ENCODE peak calls at places on chromosomes 13 and 19, in seven cellular contexts. One of them, this sample, is unnamed.

GRCh38 chr19:1978346-1978894 is 37.1 kb downstream of the BTBD2 start:
- DNase-seq in fibroblast of lung: no peak
- DNase-seq in heart right ventricle: no peak
- DNase-seq in tibial artery: no peak
- DNase-seq in OCI-LY7: no peak
- DNase-seq in breast epithelium: no peak
- DNase-seq in GM13977: no peak
- DNase-seq in this sample: no peak

GRCh38 chr13:114000151-114001040 is 26.5 kb upstream of the C13orf46 start:
- DNase-seq in breast epithelium: no peak
- DNase-seq in fibroblast of lung: no peak
- DNase-seq in GM13977: no peak
- DNase-seq in tibial artery: no peak
- DNase-seq in heart right ventricle: peak; percentile 2
- DNase-seq in OCI-LY7: no peak
- DNase-seq in this sample: no peak

GRCh38 chr19:2714531-2715269 is 6.5 kb downstream of the DIRAS1 start:
- DNase-seq in OCI-LY7: no peak
- DNase-seq in breast epithelium: no peak
- DNase-seq in fibroblast of lung: no peak
- DNase-seq in tibial artery: no peak
- DNase-seq in heart right ventricle: no peak
- DNase-seq in GM13977: no peak
- DNase-seq in this sample: no peak

GRCh38 chr13:99495478-99496321 is 5.6 kb upstream of the TM9SF2 start:
- DNase-seq in breast epithelium: no peak
- DNase-seq in fibroblast of lung: no peak
- DNase-seq in OCI-LY7: no peak
- DNase-seq in heart right ventricle: no peak
- DNase-seq in GM13977: no peak
- DNase-seq in tibial artery: no peak
- DNase-seq in this sample: no peak

GRCh38 chr13:38697628-38698333 is 10.9 kb downstream of the FREM2 start:
- DNase-seq in OCI-LY7: no peak
- DNase-seq in tibial artery: no peak
- DNase-seq in fibroblast of lung: no peak
- DNase-seq in GM13977: no peak
- DNase-seq in heart right ventricle: no peak
- DNase-seq in breast epithelium: no peak
- DNase-seq in this sample: no peak

GRCh38 chr19:41995959-41996797 is 2.1 kb upstream of the ATP1A3 start:
- DNase-seq in breast epithelium: no peak
- DNase-seq in OCI-LY7: peak; percentile 42
- DNase-seq in fibroblast of lung: no peak
- DNase-seq in heart right ventricle: no peak
- DNase-seq in tibial artery: no peak
- DNase-seq in GM13977: peak; percentile 62
- DNase-seq in this sample: no peak

GRCh38 chr13:76791290-76791664 is 94.9 kb downstream of the KCTD12 start:
- DNase-seq in fibroblast of lung: no peak
- DNase-seq in heart right ventricle: no peak
- DNase-seq in breast epithelium: no peak
- DNase-seq in OCI-LY7: no peak
- DNase-seq in GM13977: no peak
- DNase-seq in tibial artery: no peak
- DNase-seq in this sample: no peak

GRCh38 chr19:35029737-35030256 is 473 bp upstream of the SCN1B start:
- DNase-seq in breast epithelium: no peak
- DNase-seq in fibroblast of lung: no peak
- DNase-seq in heart right ventricle: no peak
- DNase-seq in OCI-LY7: no peak
- DNase-seq in GM13977: peak; percentile 60
- DNase-seq in tibial artery: no peak
- DNase-seq in this sample: no peak

GRCh38 chr19:58429745-58430144 is 10.2 kb downstream of the ZNF132 start:
- DNase-seq in heart right ventricle: no peak
- DNase-seq in OCI-LY7: no peak
- DNase-seq in tibial artery: no peak
- DNase-seq in fibroblast of lung: no peak
- DNase-seq in breast epithelium: no peak
- DNase-seq in GM13977: no peak
- DNase-seq in this sample: no peak

GRCh38 chr13:49097374-49097773 is 121.7 kb downstream of the FNDC3A start:
- DNase-seq in fibroblast of lung: peak; percentile 89
- DNase-seq in heart right ventricle: no peak
- DNase-seq in OCI-LY7: no peak
- DNase-seq in GM13977: no peak
- DNase-seq in tibial artery: no peak
- DNase-seq in breast epithelium: no peak
- DNase-seq in this sample: no peak

GRCh38 chr13:20833900-20834679 is 60.3 kb upstream of the EEF1AKMT1 start:
- DNase-seq in tibial artery: no peak
- DNase-seq in breast epithelium: no peak
- DNase-seq in OCI-LY7: no peak
- DNase-seq in GM13977: no peak
- DNase-seq in fibroblast of lung: no peak
- DNase-seq in heart right ventricle: no peak
- DNase-seq in this sample: no peak

GRCh38 chr13:75635101-75635620 is 969 bp upstream of the LMO7 start:
- DNase-seq in OCI-LY7: no peak
- DNase-seq in tibial artery: no peak
- DNase-seq in breast epithelium: no peak
- DNase-seq in fibroblast of lung: no peak
- DNase-seq in heart right ventricle: no peak
- DNase-seq in GM13977: peak; percentile 32
- DNase-seq in this sample: peak; percentile 32

GRCh38 chr13:30047154-30047874 is 196.9 kb upstream of the UBL3 start:
- DNase-seq in GM13977: no peak
- DNase-seq in breast epithelium: no peak
- DNase-seq in fibroblast of lung: no peak
- DNase-seq in tibial artery: no peak
- DNase-seq in OCI-LY7: no peak
- DNase-seq in heart right ventricle: no peak
- DNase-seq in this sample: no peak

GRCh38 chr13:85825454-85825853 is 26.2 kb upstream of the SLITRK6 start:
- DNase-seq in OCI-LY7: no peak
- DNase-seq in tibial artery: no peak
- DNase-seq in breast epithelium: no peak
- DNase-seq in GM13977: no peak
- DNase-seq in fibroblast of lung: no peak
- DNase-seq in heart right ventricle: no peak
- DNase-seq in this sample: no peak

GRCh38 chr19:45446295-45446694 is 21.5 kb upstream of the FOSB start:
- DNase-seq in fibroblast of lung: peak; percentile 60
- DNase-seq in tibial artery: no peak
- DNase-seq in OCI-LY7: peak; percentile 73
- DNase-seq in breast epithelium: no peak
- DNase-seq in heart right ventricle: no peak
- DNase-seq in GM13977: peak; percentile 58
- DNase-seq in this sample: peak; percentile 46

GRCh38 chr13:101949681-101950080 is 452.2 kb downstream of the FGF14 start:
- DNase-seq in tibial artery: no peak
- DNase-seq in fibroblast of lung: no peak
- DNase-seq in GM13977: no peak
- DNase-seq in heart right ventricle: no peak
- DNase-seq in OCI-LY7: no peak
- DNase-seq in breast epithelium: no peak
- DNase-seq in this sample: no peak

GRCh38 chr13:79749985-79750551 is 269.1 kb downstream of the NDFIP2 start:
- DNase-seq in fibroblast of lung: peak; percentile 81
- DNase-seq in tibial artery: peak; percentile 78
- DNase-seq in heart right ventricle: peak; percentile 15
- DNase-seq in GM13977: no peak
- DNase-seq in OCI-LY7: no peak
- DNase-seq in breast epithelium: no peak
- DNase-seq in this sample: no peak

GRCh38 chr13:33132644-33133440 is 116.6 kb downstream of the KL start:
- DNase-seq in fibroblast of lung: peak; percentile 80
- DNase-seq in GM13977: no peak
- DNase-seq in breast epithelium: no peak
- DNase-seq in heart right ventricle: no peak
- DNase-seq in tibial artery: no peak
- DNase-seq in OCI-LY7: no peak
- DNase-seq in this sample: no peak
- TF ChIP-seq CTCF in fibroblast of lung: no peak
- TF ChIP-seq CTCF in GM13977: no peak
- TF ChIP-seq CTCF in breast epithelium: no peak
- TF ChIP-seq CTCF in heart right ventricle: no peak
- TF ChIP-seq CTCF in tibial artery: no peak
- TF ChIP-seq CTCF in OCI-LY7: no peak
- TF ChIP-seq CTCF in this sample: no peak

GRCh38 chr13:27470042-27470830 is 19.9 kb upstream of the MTIF3 start:
- DNase-seq in heart right ventricle: no peak
- DNase-seq in GM13977: no peak
- DNase-seq in tibial artery: no peak
- DNase-seq in OCI-LY7: no peak
- DNase-seq in breast epithelium: no peak
- DNase-seq in fibroblast of lung: no peak
- DNase-seq in this sample: no peak

GRCh38 chr13:27474751-27475268 is 24.4 kb upstream of the MTIF3 start:
- DNase-seq in breast epithelium: no peak
- DNase-seq in OCI-LY7: no peak
- DNase-seq in fibroblast of lung: no peak
- DNase-seq in heart right ventricle: no peak
- DNase-seq in GM13977: no peak
- DNase-seq in tibial artery: no peak
- DNase-seq in this sample: no peak

GRCh38 chr13:27472441-27472840 is 22.1 kb upstream of the MTIF3 start:
- DNase-seq in tibial artery: no peak
- DNase-seq in breast epithelium: no peak
- DNase-seq in fibroblast of lung: no peak
- DNase-seq in GM13977: no peak
- DNase-seq in OCI-LY7: no peak
- DNase-seq in heart right ventricle: no peak
- DNase-seq in this sample: no peak

GRCh38 chr13:27476943-27477681 is 26.7 kb upstream of the MTIF3 start:
- DNase-seq in OCI-LY7: peak; percentile 25
- DNase-seq in breast epithelium: peak; percentile 59
- DNase-seq in GM13977: peak; percentile 43
- DNase-seq in heart right ventricle: no peak
- DNase-seq in fibroblast of lung: peak; percentile 64
- DNase-seq in tibial artery: no peak
- DNase-seq in this sample: peak; percentile 57

DNA sequence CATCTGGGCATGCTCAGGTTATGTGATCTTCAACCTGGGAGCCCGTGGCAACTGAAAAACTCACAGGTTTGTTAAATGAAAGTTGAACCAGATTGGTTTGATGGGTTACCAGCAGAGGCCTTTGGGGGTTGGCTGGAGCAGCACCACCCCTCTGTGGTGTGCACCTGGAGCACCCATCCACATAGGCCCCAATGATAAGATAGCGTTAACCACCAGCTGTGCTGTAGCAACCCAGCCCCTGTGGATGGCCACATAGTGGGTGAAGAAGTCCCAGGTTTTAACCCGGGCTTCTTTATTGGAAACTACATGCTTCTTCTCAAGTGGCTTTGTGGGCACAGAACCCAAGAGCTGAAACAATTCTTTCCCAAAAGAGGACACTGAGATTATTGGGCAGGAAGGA is 22.6 kb upstream of the MTIF3 start:
- DNase-seq in tibial artery: no peak
- DNase-seq in breast epithelium: no peak
- DNase-seq in OCI-LY7: no peak
- DNase-seq in heart right ventricle: no peak
- DNase-seq in fibroblast of lung: no peak
- DNase-seq in GM13977: no peak
- DNase-seq in this sample: no peak
- TF ChIP-seq CTCF in tibial artery: no peak
- TF ChIP-seq CTCF in breast epithelium: no peak
- TF ChIP-seq CTCF in OCI-LY7: no peak
- TF ChIP-seq CTCF in heart right ventricle: no peak
- TF ChIP-seq CTCF in fibroblast of lung: no peak
- TF ChIP-seq CTCF in GM13977: no peak
- TF ChIP-seq CTCF in this sample: no peak

GRCh38 chr13:73341748-73342147 is 282.9 kb downstream of the KLF5 start:
- DNase-seq in GM13977: no peak
- DNase-seq in fibroblast of lung: no peak
- DNase-seq in heart right ventricle: no peak
- DNase-seq in tibial artery: no peak
- DNase-seq in breast epithelium: no peak
- DNase-seq in OCI-LY7: no peak
- DNase-seq in this sample: no peak
- TF ChIP-seq CTCF in GM13977: no peak
- TF ChIP-seq CTCF in fibroblast of lung: no peak
- TF ChIP-seq CTCF in heart right ventricle: no peak
- TF ChIP-seq CTCF in tibial artery: no peak
- TF ChIP-seq CTCF in breast epithelium: no peak
- TF ChIP-seq CTCF in OCI-LY7: no peak
- TF ChIP-seq CTCF in this sample: no peak

GRCh38 chr19:10654610-10655456 is 687 bp downstream of the ILF3 start:
- DNase-seq in heart right ventricle: peak; percentile 52
- DNase-seq in fibroblast of lung: no peak
- DNase-seq in GM13977: peak; percentile 94
- DNase-seq in breast epithelium: no peak
- DNase-seq in tibial artery: peak; percentile 77
- DNase-seq in OCI-LY7: peak; percentile 71
- DNase-seq in this sample: peak; percentile 88

GRCh38 chr19:10653482-10653731 is 739 bp upstream of the ILF3 start:
- DNase-seq in fibroblast of lung: no peak
- DNase-seq in heart right ventricle: no peak
- DNase-seq in tibial artery: no peak
- DNase-seq in GM13977: no peak
- DNase-seq in breast epithelium: no peak
- DNase-seq in OCI-LY7: no peak
- DNase-seq in this sample: no peak

GRCh38 chr19:10653732-10654609 is at the start of gene ILF3:
- DNase-seq in heart right ventricle: peak; percentile 99
- DNase-seq in OCI-LY7: peak; percentile 100
- DNase-seq in breast epithelium: peak; percentile 100
- DNase-seq in fibroblast of lung: peak; percentile 100
- DNase-seq in tibial artery: peak; percentile 100
- DNase-seq in GM13977: peak; percentile 98
- DNase-seq in this sample: peak; percentile 97

GRCh38 chr19:10651821-10652220 is 2.3 kb upstream of the ILF3 start:
- DNase-seq in tibial artery: no peak
- DNase-seq in fibroblast of lung: peak; percentile 68
- DNase-seq in GM13977: no peak
- DNase-seq in breast epithelium: no peak
- DNase-seq in heart right ventricle: no peak
- DNase-seq in OCI-LY7: peak; percentile 33
- DNase-seq in this sample: no peak

GRCh38 chr19:10655457-10656312 is 1.5 kb downstream of the ILF3 start:
- DNase-seq in heart right ventricle: no peak
- DNase-seq in breast epithelium: no peak
- DNase-seq in fibroblast of lung: no peak
- DNase-seq in GM13977: no peak
- DNase-seq in tibial artery: no peak
- DNase-seq in OCI-LY7: peak; percentile 48
- DNase-seq in this sample: no peak
- TF ChIP-seq CTCF in heart right ventricle: no peak
- TF ChIP-seq CTCF in breast epithelium: no peak
- TF ChIP-seq CTCF in fibroblast of lung: peak; percentile 16
- TF ChIP-seq CTCF in GM13977: no peak
- TF ChIP-seq CTCF in tibial artery: no peak
- TF ChIP-seq CTCF in OCI-LY7: peak; percentile 63
- TF ChIP-seq CTCF in this sample: peak; percentile 4

DNA sequence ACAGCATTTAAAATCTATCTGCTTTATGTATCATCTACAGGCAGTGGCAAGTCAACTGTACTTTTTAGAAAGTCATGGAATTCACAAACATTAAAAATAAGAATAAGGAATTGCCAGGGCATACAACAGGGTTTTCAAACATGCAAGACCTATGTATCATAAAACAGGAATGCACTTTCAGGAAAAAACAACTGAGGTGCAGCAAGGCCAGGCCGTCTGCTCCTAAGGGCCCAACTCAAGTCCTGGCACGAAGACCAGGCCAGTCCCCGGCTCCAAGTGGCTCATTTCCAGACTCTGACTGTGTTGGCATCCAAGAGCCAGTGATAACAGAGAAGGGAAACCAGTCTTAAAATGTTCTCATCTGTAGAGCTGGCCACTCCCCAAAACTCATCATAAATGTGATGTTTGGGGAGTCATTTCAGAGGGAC is 7.1 kb downstream of the RFX2 start:
- DNase-seq in fibroblast of lung: peak; percentile 84
- DNase-seq in GM13977: no peak
- DNase-seq in breast epithelium: peak; percentile 76
- DNase-seq in tibial artery: peak; percentile 96
- DNase-seq in OCI-LY7: no peak
- DNase-seq in heart right ventricle: peak; percentile 61
- DNase-seq in this sample: no peak
- TF ChIP-seq CTCF in fibroblast of lung: no peak
- TF ChIP-seq CTCF in GM13977: no peak
- TF ChIP-seq CTCF in breast epithelium: no peak
- TF ChIP-seq CTCF in tibial artery: no peak
- TF ChIP-seq CTCF in OCI-LY7: no peak
- TF ChIP-seq CTCF in heart right ventricle: no peak
- TF ChIP-seq CTCF in this sample: no peak

This sample was measured in GM10248.